ENCODE peak calls at places on chromosomes 4 and X, in ten cellular contexts. N, E, R, M, V, X, U, P, F and J are unnamed samples.

GRCh38 chr4:121998024-121998423 is 46.2 kb upstream of the TRPC3 start:
- DNase-seq in F (no peak), V (no peak), E (no peak), N (no peak), U (no peak), M (no peak), X (no peak), P (no peak), R (no peak), J (no peak)

GRCh38 chr4:76197971-76198410 is 15.6 kb downstream of the SCARB2 start:
- DNase-seq in M (no peak), U (peak; percentile 53), R (no peak), F (no peak), V (peak; percentile 89), P (no peak), E (peak; percentile 69), X (no peak), N (peak; percentile 67), J (no peak)

GRCh38 chr4:99087887-99088484 is 602 bp downstream of the ADH5 start:
- DNase-seq in F (no peak), P (peak; percentile 81), V (peak; percentile 95), R (peak; percentile 58), M (no peak), N (peak; percentile 59), U (peak; percentile 81), E (peak; percentile 79), X (peak; percentile 15), J (no peak)

GRCh38 chrX:17046478-17047097 is 100.1 kb downstream of the REPS2 start:
- DNase-seq in M (no peak), V (no peak), R (no peak), F (peak; percentile 44), N (peak; percentile 41), P (no peak), X (peak; percentile 9), U (peak; percentile 29), E (peak; percentile 67), J (no peak)

GRCh38 chr4:1752284-1753041 is 31.1 kb downstream of the TACC3 start:
- DNase-seq in X (no peak), F (no peak), P (no peak), M (no peak), E (peak; percentile 7), R (no peak), V (no peak), U (no peak), N (no peak), J (no peak)

GRCh38 chr4:130056286-130056685 is 960.3 kb downstream of the C4orf33 start:
- DNase-seq in P (no peak), U (no peak), M (no peak), X (no peak), F (no peak), R (no peak), V (no peak), E (no peak), N (no peak), J (no peak)

GRCh38 chr4:20043992-20044391 is 207.7 kb upstream of the SLIT2 start:
- DNase-seq in V (no peak), E (no peak), P (no peak), M (no peak), U (no peak), N (no peak), R (no peak), F (no peak), X (no peak), J (no peak)

GRCh38 chrX:118928126-118928525 is 46.3 kb upstream of the LONRF3 start:
- DNase-seq in P (no peak), X (no peak), F (no peak), N (no peak), E (no peak), M (no peak), V (no peak), U (no peak), R (no peak), J (no peak)

GRCh38 chr4:161554372-161554990 is 609.3 kb downstream of the FSTL5 start:
- DNase-seq in E (peak; percentile 70), R (no peak), N (no peak), F (no peak), V (no peak), M (no peak), U (no peak), X (no peak), P (no peak), J (no peak)

GRCh38 chr4:110515676-110516075 is 39.7 kb downstream of the ENPEP start:
- DNase-seq in P (no peak), F (no peak), E (no peak), N (no peak), X (no peak), R (no peak), U (no peak), V (no peak), M (no peak), J (no peak)

GRCh38 chr4:99885063-99885664 is 9.1 kb downstream of the LAMTOR3 start:
- DNase-seq in M (no peak), E (peak; percentile 38), F (peak; percentile 22), N (no peak), X (no peak), R (no peak), U (no peak), P (no peak), V (no peak), J (no peak)

GRCh38 chr4:38674206-38675144 is 10.5 kb downstream of the KLF3 start:
- DNase-seq in V (no peak), M (no peak), N (no peak), R (no peak), U (no peak), X (no peak), E (no peak), F (no peak), P (no peak), J (no peak)

GRCh38 chrX:13658602-13659001 is 5.7 kb downstream of the TCEANC start:
- DNase-seq in X (no peak), F (peak; percentile 35), R (no peak), M (no peak), N (no peak), V (no peak), U (no peak), E (peak; percentile 73), P (no peak), J (no peak)

GRCh38 chr4:94536049-94536448 is 84.3 kb downstream of the PDLIM5 start:
- DNase-seq in X (no peak), U (peak; percentile 19), P (no peak), N (no peak), E (no peak), M (no peak), F (no peak), R (no peak), V (no peak), J (no peak)

GRCh38 chr4:181498148-181498547 is 745.1 kb upstream of the TENM3 start:
- DNase-seq in U (no peak), V (no peak), M (no peak), F (no peak), R (no peak), N (no peak), E (no peak), P (no peak), X (no peak), J (no peak)

DNA sequence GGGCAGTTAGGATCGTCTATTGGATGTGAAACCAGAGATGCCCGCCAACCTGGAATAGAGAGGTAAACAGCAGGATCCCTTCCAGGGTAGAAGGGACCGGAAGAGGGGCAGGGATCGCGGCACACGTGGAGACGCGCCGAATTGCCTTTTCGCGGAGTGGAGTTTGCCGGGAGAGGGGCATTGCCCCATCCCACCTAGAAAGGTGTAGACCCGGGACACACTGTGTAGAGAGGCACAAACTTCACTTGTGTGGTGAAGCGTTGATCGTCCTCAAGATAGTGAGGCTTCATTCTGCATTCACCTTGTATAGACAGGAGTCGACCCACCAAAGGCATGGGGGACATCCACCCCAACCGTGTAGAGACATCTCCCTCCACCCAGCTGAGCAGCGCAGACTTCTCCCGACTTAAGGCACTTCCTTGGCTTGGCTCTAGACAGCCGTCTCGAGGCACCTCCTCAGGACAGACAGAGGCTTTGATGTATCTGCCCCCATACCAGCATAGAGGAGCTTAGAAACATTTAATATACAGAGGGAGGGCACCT is 410 bp downstream of the GNL3L start:
- DNase-seq in P (no peak), X (no peak), U (no peak), E (no peak), F (no peak), V (no peak), N (peak; percentile 21), R (no peak), M (no peak), J (no peak)
- TF ChIP-seq POLR2A in P (no peak), X (no peak), U (no peak), E (no peak), F (no peak), V (no peak), N (no peak), R (no peak), M (no peak), J (no peak)

GRCh38 chr4:3075652-3075981 is 1.1 kb downstream of the HTT start:
- DNase-seq in X (no peak), V (no peak), P (no peak), U (no peak), F (no peak), R (no peak), N (no peak), E (no peak), M (no peak), J (no peak)
- TF ChIP-seq POLR2A in X (no peak), V (no peak), P (no peak), U (no peak), F (no peak), R (no peak), N (no peak), E (no peak), M (no peak), J (no peak)

GRCh38 chrX:46912673-46913491 is 661 bp downstream of the JADE3 start:
- DNase-seq in N (peak; percentile 47), E (peak; percentile 14), F (no peak), R (peak; percentile 46), V (no peak), P (peak; percentile 71), U (no peak), X (peak; percentile 6), M (peak; percentile 56), J (no peak)
- TF ChIP-seq POLR2A in N (no peak), E (no peak), F (no peak), R (no peak), V (no peak), P (no peak), U (no peak), X (no peak), M (no peak), J (no peak)

GRCh38 chr4:173332021-173332487 is 2.1 kb downstream of the HMGB2 start:
- DNase-seq in M (no peak), X (no peak), E (peak; percentile 16), P (no peak), U (no peak), V (no peak), N (no peak), R (no peak), F (no peak), J (no peak)

GRCh38 chr4:173332963-173333657 is 1.0 kb downstream of the HMGB2 start:
- DNase-seq in X (no peak), N (no peak), U (no peak), R (no peak), V (no peak), M (no peak), P (no peak), F (no peak), E (peak; percentile 1), J (no peak)

GRCh38 chr4:173328236-173328901 is 5.8 kb downstream of the HMGB2 start:
- DNase-seq in R (no peak), N (no peak), U (no peak), P (no peak), M (no peak), V (no peak), X (no peak), F (no peak), E (peak; percentile 7), J (no peak)

GRCh38 chr4:173333658-173334084 is 487 bp downstream of the HMGB2 start:
- DNase-seq in R (peak; percentile 63), U (peak; percentile 21), N (peak; percentile 83), P (peak; percentile 78), V (peak; percentile 93), X (no peak), E (peak; percentile 19), F (no peak), M (peak; percentile 77), J (peak; percentile 36)

GRCh38 chr4:173330590-173330989 is 3.6 kb downstream of the HMGB2 start:
- DNase-seq in P (no peak), X (no peak), F (no peak), V (no peak), E (no peak), M (no peak), R (no peak), N (no peak), U (no peak), J (no peak)
- TF ChIP-seq POLR2A in P (no peak), X (no peak), F (no peak), V (no peak), E (no peak), M (no peak), R (no peak), N (no peak), U (no peak), J (no peak)